ENCODE peak calls at places on chromosomes 4 and X, in eight cellular contexts. S, W, M, Q, D, A, G and V are unnamed samples.

GRCh38 chrX:72479324-72480274 is 93.0 kb downstream of the HDAC8 start:
- DNase-seq in D (no peak), S (no peak), M (no peak), W (no peak), Q (no peak), G (no peak), A (no peak), V (no peak)

GRCh38 chr4:173227753-173228152 is 59.1 kb downstream of the GALNT7 start:
- DNase-seq in G (no peak), Q (no peak), W (no peak), M (no peak), D (no peak), A (no peak), S (no peak), V (no peak)

GRCh38 chr4:154018659-154019058 is 229.8 kb upstream of the SFRP2 start:
- DNase-seq in Q (no peak), G (no peak), W (no peak), S (peak; percentile 26), D (peak; percentile 4), M (no peak), A (no peak), V (peak; percentile 22)

GRCh38 chr4:41285202-41285876 is 28.6 kb downstream of the UCHL1 start:
- DNase-seq in D (no peak), G (no peak), W (no peak), S (no peak), M (no peak), A (no peak), Q (no peak), V (no peak)

GRCh38 chr4:108877821-108878220 is 115.0 kb upstream of the ETNPPL start:
- DNase-seq in M (no peak), W (no peak), A (no peak), S (no peak), D (peak; percentile 45), Q (no peak), G (no peak), V (no peak)

GRCh38 chr4:66887061-66887460 is 658.2 kb downstream of the CENPC start:
- DNase-seq in G (no peak), Q (no peak), W (no peak), D (no peak), M (no peak), S (no peak), A (no peak), V (no peak)

GRCh38 chr4:80197601-80198444 is 520 bp downstream of the PRDM8 start:
- DNase-seq in D (no peak), W (no peak), S (peak; percentile 65), A (no peak), M (peak; percentile 34), G (no peak), Q (no peak), V (peak; percentile 52)

GRCh38 chr4:91116861-91117260 is 989.7 kb downstream of the CCSER1 start:
- DNase-seq in W (peak; percentile 32), G (no peak), S (no peak), A (no peak), M (no peak), Q (peak; percentile 6), D (peak; percentile 1), V (no peak)

GRCh38 chr4:88215351-88215750 is 56.9 kb upstream of the ABCG2 start:
- DNase-seq in S (no peak), W (no peak), A (no peak), M (no peak), D (no peak), G (no peak), Q (no peak), V (no peak)

GRCh38 chr4:88211473-88212252 is 53.2 kb upstream of the ABCG2 start:
- DNase-seq in A (peak; percentile 53), G (peak; percentile 36), Q (peak; percentile 42), D (peak; percentile 40), W (peak; percentile 45), S (peak; percentile 64), M (no peak), V (peak; percentile 56)

GRCh38 chr4:88208146-88208545 is 49.7 kb upstream of the ABCG2 start:
- DNase-seq in W (no peak), D (no peak), S (no peak), Q (no peak), A (no peak), G (no peak), M (no peak), V (no peak)

GRCh38 chr4:88216395-88216794 is 58.0 kb upstream of the ABCG2 start:
- DNase-seq in G (no peak), Q (no peak), A (no peak), M (no peak), D (no peak), W (no peak), S (no peak), V (no peak)

DNA sequence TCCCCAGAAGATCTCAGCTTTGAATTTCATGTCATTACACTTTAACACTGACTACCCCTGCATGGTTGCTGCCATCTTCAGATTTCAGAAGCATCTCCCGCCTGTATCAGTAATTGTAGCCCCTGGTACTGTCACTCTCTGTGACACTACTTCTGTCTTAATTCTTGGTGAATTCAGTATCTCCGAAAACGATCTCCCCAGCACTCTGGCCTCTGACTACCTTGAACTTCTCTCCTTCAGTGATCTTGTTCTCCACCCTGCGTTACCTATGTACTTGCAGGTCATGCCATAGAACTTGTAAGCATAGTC is 53.8 kb upstream of the ABCG2 start:
- DNase-seq in G (no peak), D (no peak), A (no peak), S (no peak), W (no peak), M (no peak), Q (no peak), V (no peak)
- TF ChIP-seq CTCF in G (no peak), D (no peak), A (no peak), S (no peak), W (no peak), M (no peak), Q (no peak), V (no peak)

GRCh38 chr4:99722662-99723061 is 65.0 kb upstream of the C4orf54 start:
- DNase-seq in Q (no peak), G (no peak), D (no peak), S (no peak), A (no peak), W (no peak), M (no peak), V (no peak)

GRCh38 chr4:99729186-99729585 is 71.6 kb upstream of the C4orf54 start:
- DNase-seq in A (no peak), M (no peak), S (no peak), G (no peak), W (no peak), Q (no peak), D (no peak), V (no peak)

GRCh38 chr4:99722006-99722405 is 64.4 kb upstream of the C4orf54 start:
- DNase-seq in G (no peak), A (no peak), Q (no peak), W (peak; percentile 28), D (peak; percentile 24), M (no peak), S (no peak), V (no peak)

GRCh38 chr4:99720206-99720605 is 62.6 kb upstream of the C4orf54 start:
- DNase-seq in G (no peak), A (no peak), Q (no peak), D (no peak), S (no peak), M (no peak), W (no peak), V (no peak)

DNA sequence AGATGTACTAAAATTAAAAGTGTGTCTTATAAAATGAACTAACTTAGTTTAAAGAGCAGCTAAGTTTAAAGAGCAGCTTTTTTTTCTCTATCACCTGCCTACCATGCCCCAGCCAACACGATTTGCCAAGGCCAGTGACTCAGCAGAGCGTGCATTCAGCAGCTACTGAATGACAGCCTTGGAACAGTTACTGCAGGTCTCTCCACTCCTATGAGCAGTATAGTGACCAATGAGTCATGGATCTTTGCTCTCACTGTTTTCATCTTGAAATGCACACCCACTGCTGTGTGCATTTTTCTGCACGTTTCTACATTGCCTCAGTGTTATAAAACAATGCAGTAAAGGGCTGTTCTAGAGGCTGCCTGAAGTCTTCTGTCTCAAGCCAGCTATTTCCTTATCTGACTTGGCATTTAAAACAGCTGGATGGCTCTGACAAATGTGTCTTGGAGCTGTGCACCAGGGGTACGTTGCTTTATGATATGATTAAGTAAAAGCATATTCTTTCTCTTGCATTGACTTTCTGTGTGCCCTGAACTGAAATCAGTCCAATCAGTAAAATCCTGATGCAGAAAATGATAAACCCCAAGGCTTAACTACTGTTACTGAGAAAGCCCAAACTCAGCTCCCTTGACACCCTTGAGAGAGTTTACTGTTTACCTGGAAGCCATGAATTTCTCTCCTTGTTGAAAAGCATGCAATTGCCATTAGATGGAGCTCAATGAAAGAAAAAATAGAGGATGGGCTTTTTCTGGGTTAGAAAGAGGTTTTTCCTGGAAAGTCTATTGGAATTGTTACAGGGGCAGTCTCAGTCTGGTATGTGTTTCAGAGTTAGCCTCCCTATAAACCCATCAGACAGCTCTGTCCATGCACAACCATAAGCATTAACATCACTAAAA is 66.2 kb upstream of the C4orf54 start:
- DNase-seq in M (peak; percentile 29), G (peak; percentile 25), W (peak; percentile 90), A (no peak), Q (peak; percentile 68), S (no peak), D (peak; percentile 8), V (no peak)
- TF ChIP-seq CTCF in M (no peak), G (no peak), W (no peak), A (no peak), Q (no peak), S (no peak), D (no peak), V (no peak)

GRCh38 chr4:112854420-112854819 is 195.0 kb upstream of the ANK2 start:
- DNase-seq in Q (no peak), S (no peak), M (no peak), D (no peak), W (no peak), A (no peak), G (no peak), V (no peak)

GRCh38 chr4:112855058-112855457 is 194.4 kb upstream of the ANK2 start:
- DNase-seq in Q (no peak), A (no peak), W (no peak), S (no peak), M (no peak), D (no peak), G (no peak), V (no peak)

GRCh38 chr4:112852586-112852985 is 196.9 kb upstream of the ANK2 start:
- DNase-seq in A (no peak), G (peak; percentile 41), W (no peak), S (no peak), M (no peak), Q (no peak), D (no peak), V (no peak)

GRCh38 chr4:112857461-112857860 is 192.0 kb upstream of the ANK2 start:
- DNase-seq in Q (peak; percentile 8), W (peak; percentile 95), M (no peak), D (peak; percentile 49), A (no peak), G (peak; percentile 89), S (no peak), V (no peak)

GRCh38 chr4:112853662-112854256 is 195.7 kb upstream of the ANK2 start:
- DNase-seq in S (no peak), D (peak; percentile 23), G (no peak), A (no peak), W (no peak), M (no peak), Q (no peak), V (no peak)
- TF ChIP-seq CTCF in S (no peak), D (peak; percentile 78), G (peak; percentile 59), A (peak; percentile 34), W (peak; percentile 43), M (peak; percentile 41), Q (peak; percentile 28), V (peak; percentile 43)

GRCh38 chr4:48686369-48686768 is 93.7 kb downstream of the FRYL start:
- DNase-seq in W (no peak), Q (no peak), S (no peak), G (no peak), M (no peak), D (no peak), A (no peak), V (no peak)

GRCh38 chr4:48680848-48681568 is 99.1 kb downstream of the FRYL start:
- DNase-seq in S (no peak), M (no peak), G (no peak), W (no peak), Q (no peak), D (no peak), A (no peak), V (no peak)

GRCh38 chr4:48683784-48684666 is 96.1 kb downstream of the FRYL start:
- DNase-seq in S (no peak), W (no peak), D (peak; percentile 11), Q (no peak), M (no peak), A (peak; percentile 18), G (no peak), V (no peak)

GRCh38 chr4:48687313-48687712 is 92.8 kb downstream of the FRYL start:
- DNase-seq in Q (no peak), S (no peak), M (no peak), D (no peak), A (no peak), W (no peak), G (no peak), V (no peak)

DNA sequence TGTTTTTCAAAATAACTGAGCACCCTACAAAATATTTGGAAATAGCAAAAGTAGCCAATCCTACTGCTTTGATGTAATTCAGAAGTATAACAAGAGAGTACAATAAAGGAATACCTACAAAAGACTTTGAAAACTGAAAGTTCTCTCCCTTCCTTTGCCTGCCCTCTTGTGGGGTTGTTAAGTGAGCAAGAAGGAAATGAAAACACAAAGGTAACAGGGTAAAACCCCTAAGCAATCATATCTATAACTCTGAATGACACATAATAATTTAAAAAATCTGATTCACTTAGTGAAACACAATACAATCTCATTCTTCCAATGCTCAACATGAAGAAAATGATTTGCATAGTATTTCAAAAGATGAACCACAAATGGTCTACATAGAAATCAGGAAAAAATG is 98.2 kb downstream of the FRYL start:
- DNase-seq in A (peak; percentile 39), W (peak; percentile 50), G (peak; percentile 51), S (no peak), M (no peak), Q (peak; percentile 22), D (peak; percentile 51), V (no peak)
- TF ChIP-seq CTCF in A (peak; percentile 39), W (peak; percentile 38), G (peak; percentile 67), S (no peak), M (no peak), Q (peak; percentile 21), D (peak; percentile 46), V (no peak)